ENCODE peak calls at places on chromosomes 12 and 14, in five cellular contexts. E, C, K, S and Z are unnamed samples.

GRCh38 chr12:3704512-3705348 is 48.2 kb downstream of the CRACR2A start:
- DNase-seq in C (no peak), K (no peak), S (no peak), E (peak; percentile 33), Z (peak; percentile 29)

GRCh38 chr14:48709277-48709785 is 876.8 kb downstream of the RPS29 start:
- DNase-seq in S (no peak), C (no peak), K (no peak), E (no peak), Z (no peak)

GRCh38 chr14:33767721-33768457 is 183.0 kb downstream of the EGLN3 start:
- DNase-seq in C (no peak), S (no peak), K (no peak), E (no peak), Z (no peak)

GRCh38 chr12:75366629-75367028 is 24.3 kb upstream of the GLIPR1L2 start:
- DNase-seq in K (peak; percentile 71), C (no peak), S (no peak), E (peak; percentile 18), Z (no peak)

GRCh38 chr14:53411110-53411509 is 258.0 kb upstream of the DDHD1 start:
- DNase-seq in S (no peak), C (no peak), E (peak; percentile 90), K (no peak), Z (no peak)

GRCh38 chr12:109875572-109876131 is 4.7 kb downstream of the GLTP start:
- DNase-seq in E (no peak), C (no peak), K (no peak), S (no peak), Z (peak; percentile 83)

GRCh38 chr14:35814371-35815005 is 5.4 kb upstream of the RALGAPA1 start:
- DNase-seq in S (peak; percentile 47), K (peak; percentile 91), C (peak; percentile 79), E (peak; percentile 50), Z (peak; percentile 46)

GRCh38 chr12:98736352-98737326 is 91.5 kb downstream of the APAF1 start:
- DNase-seq in S (no peak), C (peak; percentile 50), E (peak; percentile 62), K (peak; percentile 85), Z (no peak)

GRCh38 chr12:1814266-1814665 is 6.1 kb upstream of the LRTM2 start:
- DNase-seq in K (no peak), S (no peak), C (no peak), E (no peak), Z (no peak)

GRCh38 chr12:26112703-26113147 is 12.1 kb downstream of the BHLHE41 start:
- DNase-seq in K (peak; percentile 84), E (no peak), C (peak; percentile 64), S (no peak), Z (no peak)

GRCh38 chr14:100297320-100298300 is 8.6 kb downstream of the SLC25A29 start:
- DNase-seq in K (no peak), E (peak; percentile 85), C (no peak), S (no peak), Z (no peak)

GRCh38 chr14:55697358-55697985 is 117.5 kb downstream of the KTN1 start:
- DNase-seq in C (no peak), S (no peak), K (no peak), E (no peak), Z (no peak)

GRCh38 chr14:74347795-74348100 is 523 bp upstream of the VRTN start:
- DNase-seq in K (peak; percentile 83), C (no peak), E (no peak), S (no peak), Z (no peak)

GRCh38 chr12:64194333-64195149 is 27.6 kb downstream of the KICS2 start:
- DNase-seq in K (no peak), E (peak; percentile 15), C (no peak), S (no peak), Z (no peak)

GRCh38 chr14:90551733-90552464 is 155.1 kb downstream of the CALM1 start:
- DNase-seq in S (no peak), C (no peak), E (no peak), K (no peak), Z (no peak)

GRCh38 chr14:22071001-22071400 is 397.4 kb upstream of the OR4E1 start:
- DNase-seq in C (no peak), E (no peak), K (no peak), S (no peak), Z (peak; percentile 67)

GRCh38 chr12:117685115-117685926 is 283.5 kb downstream of the KSR2 start:
- DNase-seq in S (no peak), K (peak; percentile 97), E (no peak), C (peak; percentile 67), Z (no peak)

GRCh38 chr12:118307069-118307954 is 65.4 kb downstream of the TAOK3 start:
- DNase-seq in C (no peak), E (peak; percentile 90), S (no peak), K (no peak), Z (no peak)

GRCh38 chr12:131753757-131754156 is 42.9 kb downstream of the SFSWAP start:
- DNase-seq in S (no peak), E (no peak), C (no peak), K (peak; percentile 44), Z (no peak)

GRCh38 chr12:131752457-131752856 is 41.6 kb downstream of the SFSWAP start:
- DNase-seq in E (no peak), S (no peak), C (peak; percentile 58), K (peak; percentile 60), Z (no peak)

GRCh38 chr12:131749618-131750315 is 38.9 kb downstream of the SFSWAP start:
- DNase-seq in K (peak; percentile 38), E (no peak), C (no peak), S (no peak), Z (no peak)

GRCh38 chr12:131753041-131753440 is 42.2 kb downstream of the SFSWAP start:
- DNase-seq in C (no peak), S (no peak), E (no peak), K (peak; percentile 42), Z (no peak)

GRCh38 chr12:131751335-131751734 is 40.4 kb downstream of the SFSWAP start:
- DNase-seq in S (no peak), C (no peak), K (peak; percentile 39), E (no peak), Z (no peak)
- H3K36me3 ChIP-seq in S (peaks cover 42% of the 10 kb centered on the region), C (no peaks in the 10 kb centered on the region), K (peaks cover 90% of the 10 kb centered on the region), E (peaks cover 12% of the 10 kb centered on the region), Z (no peaks in the 10 kb centered on the region)

GRCh38 chr12:27524489-27524835 is 456 bp downstream of the PPFIBP1 start:
- DNase-seq in K (no peak), E (no peak), S (no peak), C (no peak), Z (no peak)
- H3K9ac ChIP-seq in K (peak overlapping the region; percentile 86), E (peak overlapping the region; percentile 79), S (peak overlapping the region; percentile 71), C (peak overlapping the region; percentile 54), Z (peak overlapping the region; percentile 52)

DNA sequence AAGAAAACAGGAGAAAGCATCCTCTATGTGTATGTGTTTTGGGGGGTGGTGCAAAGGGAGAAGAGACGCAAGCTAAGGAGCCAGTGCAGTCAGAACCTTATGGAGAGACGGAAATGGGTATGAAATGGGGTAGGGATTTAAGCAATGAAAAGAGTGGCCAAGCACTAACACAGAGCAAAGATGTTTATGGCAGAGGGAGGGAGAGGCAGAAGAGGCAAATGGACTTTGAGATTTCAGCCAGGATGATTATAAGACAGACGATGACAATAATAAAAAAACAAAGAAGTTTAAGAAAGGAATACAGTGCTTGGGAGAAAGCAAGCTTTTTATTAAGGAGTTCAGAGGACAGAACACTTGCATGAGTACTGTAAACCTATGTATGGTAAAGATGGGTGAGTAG is 44.6 kb downstream of the DCAF5 start:
- DNase-seq in K (no peak), E (no peak), S (no peak), C (no peak), Z (no peak)
- H3K36me3 ChIP-seq in K (peaks cover 81% of the 10 kb centered on the region), E (peaks cover 2% of the 10 kb centered on the region), S (no peaks in the 10 kb centered on the region), C (peaks cover 4% of the 10 kb centered on the region), Z (no peaks in the 10 kb centered on the region)

GRCh38 chr12:121241203-121241970 is 31.5 kb downstream of the P2RX4 start:
- DNase-seq in K (no peak), C (no peak), E (no peak), S (no peak), Z (no peak)
- H3K9ac ChIP-seq in K (no peak overlapping the region), C (no peak overlapping the region), E (no peak overlapping the region), S (no peak overlapping the region), Z (no peak overlapping the region)

GRCh38 chr14:103501041-103501870 is 21.4 kb downstream of the CKB start:
- DNase-seq in K (peak; percentile 40), E (no peak), C (no peak), S (no peak), Z (no peak)

GRCh38 chr14:103501921-103502669 is 20.5 kb downstream of the CKB start:
- DNase-seq in C (no peak), K (peak; percentile 15), E (no peak), S (no peak), Z (no peak)

GRCh38 chr14:103499709-103500108 is 22.9 kb downstream of the CKB start:
- DNase-seq in C (no peak), K (peak; percentile 42), S (no peak), E (no peak), Z (no peak)

GRCh38 chr14:103502877-103503276 is 19.8 kb downstream of the CKB start:
- DNase-seq in C (no peak), E (no peak), S (no peak), K (peak; percentile 21), Z (no peak)

DNA sequence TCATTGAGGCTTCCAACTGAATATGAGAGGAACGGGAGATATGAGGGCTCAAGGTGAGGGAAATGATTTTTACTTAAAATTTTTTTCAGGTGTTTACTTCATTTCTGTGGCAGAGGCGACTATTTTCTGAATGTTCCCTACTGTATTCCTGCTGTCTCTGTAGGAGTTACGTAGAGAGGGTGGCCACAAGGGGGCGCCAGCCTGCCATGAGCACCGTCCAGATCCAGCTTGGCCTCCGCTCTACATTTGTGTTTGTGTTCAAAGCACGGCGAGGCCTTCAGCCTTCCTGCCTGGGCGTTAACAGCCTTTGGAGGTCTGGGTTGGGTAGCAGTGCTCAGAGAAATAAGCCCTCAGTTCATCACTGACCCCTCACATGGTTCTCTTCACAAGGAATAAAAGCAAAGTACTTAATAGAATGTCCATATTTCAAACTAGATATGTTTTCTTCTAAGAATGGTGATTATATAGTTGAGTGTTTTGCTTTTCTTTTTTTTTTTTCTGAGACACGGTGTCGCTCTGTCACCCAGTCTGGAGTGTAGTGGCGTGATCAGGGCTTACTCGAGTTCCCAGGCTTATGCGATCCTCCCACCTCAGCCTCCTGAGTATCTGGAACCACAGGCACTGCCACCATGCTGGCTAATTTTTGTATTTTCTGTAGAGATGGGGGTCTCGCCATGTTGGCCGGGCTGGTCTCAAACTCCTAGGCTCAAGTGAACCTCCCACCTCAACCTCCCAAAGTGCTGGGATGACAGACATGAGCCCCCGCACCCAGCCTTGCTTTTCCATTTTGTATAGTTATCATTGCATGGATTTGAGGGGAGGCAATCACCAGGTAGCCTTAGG is 22.3 kb downstream of the CKB start:
- DNase-seq in E (peak; percentile 89), C (peak; percentile 94), S (no peak), K (peak; percentile 95), Z (peak; percentile 27)
- H3K36me3 ChIP-seq in E (peaks cover 36% of the 10 kb centered on the region), C (peaks cover 17% of the 10 kb centered on the region), S (peaks cover 36% of the 10 kb centered on the region), K (peaks cover 70% of the 10 kb centered on the region), Z (no peaks in the 10 kb centered on the region)

GRCh38 chr12:115374480-115375187 is 690.7 kb upstream of the TBX3 start:
- DNase-seq in C (no peak), K (no peak), E (no peak), S (no peak), Z (no peak)
- H3K9ac ChIP-seq in C (no peak overlapping the region), K (no peak overlapping the region), E (no peak overlapping the region), S (no peak overlapping the region), Z (no peak overlapping the region)